ENCODE peak calls at places on chromosomes 16 and 17, in ten cellular contexts. G is heart left ventricle, S is GM06990, R is HT-29, M is GM04504, X is NCI-H82, C is IMR-90, T is activated T-cell treated with anti-CD3 and anti-CD28 coated beads for 1 hour, Z is NCI-H1092, I is iris pigment epithelial cell. J is an unnamed sample.
A peak's percentile ranks its signal among the peaks of the same experiment; 100 is the strongest.

GRCh38 chr17:81481815-81482505 is 30.6 kb downstream of the ACTG1 start:
- DNase-seq in T (no peak), G (no peak), M (no peak), X (no peak), I (no peak), R (no peak), Z (no peak), S (no peak), C (no peak), J (no peak)

GRCh38 chr17:35942588-35943186 is 826 bp downstream of the LYZL6 start:
- DNase-seq in M (no peak), Z (no peak), C (no peak), R (no peak), I (no peak), X (no peak), T (no peak), G (no peak), S (no peak), J (no peak)

GRCh38 chr17:31726980-31727427 is 132.0 kb downstream of the COPRS start:
- DNase-seq in S (no peak), T (no peak), R (no peak), M (no peak), G (no peak), Z (no peak), C (peak; percentile 81), X (no peak), I (peak; percentile 69), J (peak; percentile 86)

GRCh38 chr17:35174835-35175334 is 19.3 kb downstream of the SLC35G3 start:
- DNase-seq in S (no peak), I (no peak), M (no peak), T (no peak), C (no peak), Z (no peak), G (no peak), X (no peak), R (no peak), J (no peak)

GRCh38 chr17:69084911-69085310 is 24.2 kb upstream of the ABCA9 start:
- DNase-seq in G (no peak), S (peak; percentile 9), T (no peak), X (peak; percentile 66), M (no peak), C (no peak), R (peak; percentile 48), Z (no peak), I (peak; percentile 17), J (peak; percentile 35)

GRCh38 chr16:50538411-50539052 is 9.7 kb upstream of the NKD1 start:
- DNase-seq in C (no peak), R (no peak), S (no peak), X (peak; percentile 18), Z (no peak), T (no peak), I (no peak), M (no peak), G (no peak), J (peak; percentile 62)

GRCh38 chr17:45052052-45052772 is 780 bp upstream of the DCAKD start:
- DNase-seq in Z (no peak), C (no peak), R (peak; percentile 45), G (peak; percentile 63), T (peak; percentile 7), S (peak; percentile 67), M (no peak), I (peak; percentile 59), X (peak; percentile 80), J (peak; percentile 73)

GRCh38 chr17:37327341-37328090 is 48.3 kb upstream of the C17orf78 start:
- DNase-seq in I (peak; percentile 96), G (no peak), X (no peak), Z (no peak), T (no peak), S (no peak), M (peak; percentile 75), C (peak; percentile 94), R (no peak), J (no peak)

GRCh38 chr17:61689610-61690180 is 98.7 kb upstream of the NACA2 start:
- DNase-seq in Z (no peak), C (peak; percentile 41), G (no peak), S (no peak), R (no peak), M (no peak), X (no peak), I (peak; percentile 16), T (no peak), J (peak; percentile 13)

GRCh38 chr16:798666-799065 is 1.9 kb downstream of the GNG13 start:
- DNase-seq in I (no peak), R (no peak), X (no peak), T (no peak), S (no peak), C (no peak), Z (no peak), M (no peak), G (no peak), J (no peak)

GRCh38 chr17:60525624-60526514 is at the start of gene APPBP2:
- DNase-seq in Z (peak; percentile 67), T (peak; percentile 54), C (peak; percentile 85), I (peak; percentile 87), R (peak; percentile 85), S (peak; percentile 86), X (peak; percentile 90), M (peak; percentile 68), G (peak; percentile 89), J (peak; percentile 62)